ENCODE peak calls at places on chromosomes 11 and 22, in ten cellular contexts. B is mammary epithelial cell, V is NCI-H1930, Y is nucleus accumbens, D is kidney, J is ACHN, N is HCEC 1CT, H is NCI-H1436, U is pancreas, Z is hypothalamus. I is an unnamed sample.

GRCh38 chr11:129639300-129639699 is 176.3 kb upstream of the TMEM45B start:
- DNase-seq in B (peak; percentile 99), V (no peak), Y (no peak), D (no peak), J (peak; percentile 71), N (peak; percentile 99), H (no peak), U (no peak), Z (no peak), I (no peak)

GRCh38 chr11:69337211-69337721 is 43.3 kb downstream of the MYEOV start:
- DNase-seq in B (no peak), V (no peak), Y (no peak), D (no peak), J (no peak), N (peak; percentile 41), H (no peak), U (no peak), Z (no peak), I (no peak)

GRCh38 chr11:44417756-44418437 is 108.0 kb upstream of the ALX4 start:
- DNase-seq in B (peak; percentile 11), V (no peak), Y (no peak), D (no peak), J (peak; percentile 17), N (no peak), H (no peak), U (no peak), Z (no peak), I (no peak)

GRCh38 chr11:84747871-84748270 is 879.3 kb downstream of the DLG2 start:
- DNase-seq in B (no peak), V (no peak), Y (no peak), D (peak; percentile 4), J (no peak), N (no peak), H (no peak), U (no peak), Z (no peak), I (no peak)

GRCh38 chr11:47212938-47213337 is 1.8 kb upstream of the DDB2 start:
- DNase-seq in B (no peak), V (no peak), Y (no peak), D (no peak), J (no peak), N (no peak), H (no peak), U (peak; percentile 65), Z (no peak), I (no peak)

GRCh38 chr22:37520754-37521153 is 1.5 kb upstream of the CARD10 start:
- DNase-seq in B (no peak), V (no peak), Y (no peak), D (peak; percentile 40), J (no peak), N (no peak), H (no peak), U (peak; percentile 36), Z (no peak), I (no peak)

GRCh38 chr11:10305964-10306918 is 1.4 kb downstream of the ADM start:
- DNase-seq in B (peak; percentile 46), V (no peak), Y (no peak), D (peak; percentile 83), J (no peak), N (no peak), H (no peak), U (peak; percentile 81), Z (no peak), I (no peak)

GRCh38 chr11:73949246-73949645 is 1.6 kb upstream of the DNAJB13 start:
- DNase-seq in B (no peak), V (no peak), Y (no peak), D (peak; percentile 30), J (no peak), N (no peak), H (no peak), U (no peak), Z (no peak), I (no peak)

GRCh38 chr11:100740440-100740839 is 53.4 kb downstream of the ARHGAP42 start:
- DNase-seq in B (no peak), V (no peak), Y (no peak), D (no peak), J (no peak), N (peak; percentile 56), H (no peak), U (no peak), Z (no peak), I (no peak)

GRCh38 chr11:78341841-78342240 is 75.8 kb downstream of the GAB2 start:
- DNase-seq in B (no peak), V (no peak), Y (no peak), D (no peak), J (no peak), N (no peak), H (no peak), U (no peak), Z (no peak), I (no peak)

I was measured in D721Med.